ENCODE peak calls at places on chromosomes 11 and 22, in four cellular contexts. One of them, this sample, is unnamed.

GRCh38 chr22:46336119-46337078 is 885 bp downstream of the TRMU start:
- DNase-seq in H1: no peak
- DNase-seq in A549: no peak
- DNase-seq in HepG2: peak; percentile 20
- DNase-seq in this sample: peak; percentile 35

GRCh38 chr11:112195906-112196305 is 20.6 kb downstream of the BCO2 start:
- DNase-seq in H1: no peak
- DNase-seq in A549: no peak
- DNase-seq in HepG2: no peak
- DNase-seq in this sample: no peak

GRCh38 chr11:116993599-116993998 is 104.6 kb downstream of the SIK3 start:
- DNase-seq in H1: no peak
- DNase-seq in A549: no peak
- DNase-seq in HepG2: no peak
- DNase-seq in this sample: no peak

GRCh38 chr11:96241351-96241841 is 101.6 kb downstream of the MAML2 start:
- DNase-seq in H1: no peak
- DNase-seq in A549: no peak
- DNase-seq in HepG2: peak; percentile 89
- DNase-seq in this sample: no peak

GRCh38 chr11:106422585-106422984 is 345.1 kb downstream of the AASDHPPT start:
- DNase-seq in H1: no peak
- DNase-seq in A549: no peak
- DNase-seq in HepG2: no peak
- DNase-seq in this sample: no peak

GRCh38 chr22:44335903-44336803 is 23.4 kb upstream of the SHISAL1 start:
- DNase-seq in H1: no peak
- DNase-seq in A549: no peak
- DNase-seq in HepG2: no peak
- DNase-seq in this sample: no peak

GRCh38 chr11:125517116-125517804 is 21.2 kb upstream of the FEZ1 start:
- DNase-seq in H1: peak; percentile 76
- DNase-seq in A549: no peak
- DNase-seq in HepG2: no peak
- DNase-seq in this sample: peak; percentile 54

GRCh38 chr11:66981976-66982578 is 7.0 kb downstream of the C11orf86 start:
- DNase-seq in H1: no peak
- DNase-seq in A549: peak; percentile 69
- DNase-seq in HepG2: peak; percentile 69
- DNase-seq in this sample: peak; percentile 72

GRCh38 chr11:68396526-68396925 is 64.0 kb upstream of the PPP6R3 start:
- DNase-seq in H1: no peak
- DNase-seq in A549: no peak
- DNase-seq in HepG2: no peak
- DNase-seq in this sample: no peak

GRCh38 chr11:18731949-18732821 is 6.2 kb upstream of the IGSF22 start:
- DNase-seq in H1: no peak
- DNase-seq in A549: peak; percentile 84
- DNase-seq in HepG2: no peak
- DNase-seq in this sample: peak; percentile 67

GRCh38 chr22:35524966-35525686 is 15.5 kb upstream of the RASD2 start:
- DNase-seq in H1: no peak
- DNase-seq in A549: no peak
- DNase-seq in HepG2: no peak
- DNase-seq in this sample: no peak

GRCh38 chr22:36340621-36341020 is 47.1 kb downstream of the MYH9 start:
- DNase-seq in H1: no peak
- DNase-seq in A549: no peak
- DNase-seq in HepG2: peak; percentile 58
- DNase-seq in this sample: peak; percentile 33

GRCh38 chr22:37343863-37344734 is 61.8 kb downstream of the CYTH4 start:
- DNase-seq in H1: no peak
- DNase-seq in A549: no peak
- DNase-seq in HepG2: no peak
- DNase-seq in this sample: no peak

GRCh38 chr11:31655483-31655882 is 145.9 kb downstream of the ELP4 start:
- DNase-seq in H1: no peak
- DNase-seq in A549: peak; percentile 1
- DNase-seq in HepG2: peak; percentile 82
- DNase-seq in this sample: no peak

GRCh38 chr11:134443246-134443645 is 31.2 kb upstream of the B3GAT1 start:
- DNase-seq in H1: no peak
- DNase-seq in A549: no peak
- DNase-seq in HepG2: no peak
- DNase-seq in this sample: no peak

GRCh38 chr11:12803086-12803826 is 129.0 kb downstream of the TEAD1 start:
- DNase-seq in H1: no peak
- DNase-seq in A549: no peak
- DNase-seq in HepG2: no peak
- DNase-seq in this sample: no peak

GRCh38 chr11:95487391-95487790 is 256.4 kb upstream of the SESN3 start:
- DNase-seq in H1: no peak
- DNase-seq in A549: no peak
- DNase-seq in HepG2: no peak
- DNase-seq in this sample: no peak

GRCh38 chr11:73980001-73980960 is 2.4 kb downstream of the UCP2 start:
- DNase-seq in H1: no peak
- DNase-seq in A549: no peak
- DNase-seq in HepG2: peak; percentile 38
- DNase-seq in this sample: peak; percentile 51

GRCh38 chr11:59012106-59012941 is 73.0 kb downstream of the GLYATL1 start:
- DNase-seq in H1: no peak
- DNase-seq in A549: no peak
- DNase-seq in HepG2: no peak
- DNase-seq in this sample: no peak

GRCh38 chr11:113176971-113177370 is 137.4 kb upstream of the TTC12 start:
- DNase-seq in H1: no peak
- DNase-seq in A549: no peak
- DNase-seq in HepG2: no peak
- DNase-seq in this sample: no peak

GRCh38 chr11:132257861-132258260 is 887.4 kb downstream of the NTM start:
- DNase-seq in H1: no peak
- DNase-seq in A549: no peak
- DNase-seq in HepG2: no peak
- DNase-seq in this sample: no peak

GRCh38 chr22:41445171-41446056 is 1.2 kb downstream of the TOB2 start:
- DNase-seq in H1: no peak
- DNase-seq in A549: no peak
- DNase-seq in HepG2: no peak
- DNase-seq in this sample: peak; percentile 61

GRCh38 chr11:114196994-114197702 is 99.1 kb upstream of the NNMT start:
- DNase-seq in H1: no peak
- DNase-seq in A549: no peak
- DNase-seq in HepG2: no peak
- DNase-seq in this sample: no peak

GRCh38 chr11:132650969-132651720 is 881.2 kb downstream of the OPCML start:
- DNase-seq in H1: no peak
- DNase-seq in A549: no peak
- DNase-seq in HepG2: no peak
- DNase-seq in this sample: no peak

GRCh38 chr22:22720201-22720723 is 75.8 kb downstream of the GGTLC2 start:
- DNase-seq in H1: no peak
- DNase-seq in A549: no peak
- DNase-seq in HepG2: peak; percentile 32
- DNase-seq in this sample: peak; percentile 96

GRCh38 chr11:28767574-28767973 is 659.4 kb downstream of the METTL15 start:
- DNase-seq in H1: no peak
- DNase-seq in A549: no peak
- DNase-seq in HepG2: no peak
- DNase-seq in this sample: no peak

GRCh38 chr11:86761978-86762377 is 38.4 kb upstream of the PRSS23 start:
- DNase-seq in H1: no peak
- DNase-seq in A549: no peak
- DNase-seq in HepG2: no peak
- DNase-seq in this sample: no peak

GRCh38 chr11:134949121-134949591 is 537.1 kb upstream of the B3GAT1 start:
- DNase-seq in H1: no peak
- DNase-seq in A549: no peak
- DNase-seq in HepG2: peak; percentile 35
- DNase-seq in this sample: no peak

GRCh38 chr22:31077681-31078080 is 3.4 kb upstream of the SMTN start:
- DNase-seq in H1: no peak
- DNase-seq in A549: no peak
- DNase-seq in HepG2: no peak
- DNase-seq in this sample: no peak

GRCh38 chr22:37032535-37033460 is 13.3 kb downstream of the MPST start:
- DNase-seq in H1: no peak
- DNase-seq in A549: peak; percentile 87
- DNase-seq in HepG2: peak; percentile 100
- DNase-seq in this sample: no peak

GRCh38 chr11:71252782-71253730 is 679 bp upstream of the SHANK2 start:
- DNase-seq in H1: no peak
- DNase-seq in A549: peak; percentile 88
- DNase-seq in HepG2: peak; percentile 97
- DNase-seq in this sample: no peak

GRCh38 chr22:46280999-46281623 is 13.3 kb downstream of the TTC38 start:
- DNase-seq in H1: no peak
- DNase-seq in A549: no peak
- DNase-seq in HepG2: no peak
- DNase-seq in this sample: no peak

GRCh38 chr11:46295312-46295995 is 18.0 kb downstream of the CREB3L1 start:
- DNase-seq in H1: peak; percentile 64
- DNase-seq in A549: no peak
- DNase-seq in HepG2: peak; percentile 27
- DNase-seq in this sample: peak; percentile 96

GRCh38 chr11:46295996-46296519 is 18.6 kb downstream of the CREB3L1 start:
- DNase-seq in H1: no peak
- DNase-seq in A549: no peak
- DNase-seq in HepG2: no peak
- DNase-seq in this sample: no peak

GRCh38 chr11:46293616-46294015 is 16.2 kb downstream of the CREB3L1 start:
- DNase-seq in H1: no peak
- DNase-seq in A549: no peak
- DNase-seq in HepG2: no peak
- DNase-seq in this sample: peak; percentile 28

GRCh38 chr11:46293066-46293465 is 15.6 kb downstream of the CREB3L1 start:
- DNase-seq in H1: no peak
- DNase-seq in A549: no peak
- DNase-seq in HepG2: no peak
- DNase-seq in this sample: no peak

GRCh38 chr11:46294365-46295309 is 17.2 kb downstream of the CREB3L1 start:
- DNase-seq in H1: peak; percentile 53
- DNase-seq in A549: no peak
- DNase-seq in HepG2: no peak
- DNase-seq in this sample: peak; percentile 69
- TF ChIP-seq RNF2 in H1: no peak
- TF ChIP-seq RNF2 in A549: no peak
- TF ChIP-seq RNF2 in HepG2: no peak
- TF ChIP-seq RNF2 in this sample: no peak

GRCh38 chr22:23862103-23862502 is 4.4 kb downstream of the SLC2A11 start:
- DNase-seq in H1: no peak
- DNase-seq in A549: peak; percentile 52
- DNase-seq in HepG2: no peak
- DNase-seq in this sample: peak; percentile 60
- TF ChIP-seq RNF2 in H1: no peak
- TF ChIP-seq RNF2 in A549: no peak
- TF ChIP-seq RNF2 in HepG2: no peak
- TF ChIP-seq RNF2 in this sample: no peak

DNA sequence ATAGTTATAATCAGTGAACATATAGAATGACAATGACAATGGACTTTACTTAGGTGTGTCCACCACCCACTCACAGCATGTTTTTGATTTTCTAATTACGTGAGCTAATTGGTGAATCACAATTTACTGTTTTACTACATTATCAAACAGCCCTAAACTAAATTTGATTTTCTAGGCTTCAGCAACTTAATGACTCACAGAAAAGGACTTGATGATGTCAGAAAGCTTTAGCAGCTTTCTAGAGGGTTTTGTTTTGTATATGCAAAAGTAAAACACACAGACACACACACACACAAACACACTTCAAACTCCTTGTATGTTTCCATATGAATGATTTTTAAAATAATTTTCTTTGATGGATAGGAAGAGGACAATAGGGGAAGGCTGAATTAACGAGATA is 878.6 kb upstream of the CCDC90B start:
- DNase-seq in H1: no peak
- DNase-seq in A549: no peak
- DNase-seq in HepG2: no peak
- DNase-seq in this sample: no peak
- TF ChIP-seq RNF2 in H1: no peak
- TF ChIP-seq RNF2 in A549: no peak
- TF ChIP-seq RNF2 in HepG2: no peak
- TF ChIP-seq RNF2 in this sample: no peak

GRCh38 chr11:10390375-10390774 is 64.7 kb upstream of the AMPD3 start:
- DNase-seq in H1: no peak
- DNase-seq in A549: no peak
- DNase-seq in HepG2: no peak
- DNase-seq in this sample: no peak

GRCh38 chr11:10387209-10388083 is 67.6 kb upstream of the AMPD3 start:
- DNase-seq in H1: no peak
- DNase-seq in A549: no peak
- DNase-seq in HepG2: no peak
- DNase-seq in this sample: no peak

GRCh38 chr11:10388096-10388495 is 67.0 kb upstream of the AMPD3 start:
- DNase-seq in H1: no peak
- DNase-seq in A549: no peak
- DNase-seq in HepG2: no peak
- DNase-seq in this sample: no peak

GRCh38 chr11:10386861-10387208 is 68.2 kb upstream of the AMPD3 start:
- DNase-seq in H1: no peak
- DNase-seq in A549: no peak
- DNase-seq in HepG2: no peak
- DNase-seq in this sample: no peak

GRCh38 chr11:10388574-10388973 is 66.5 kb upstream of the AMPD3 start:
- DNase-seq in H1: no peak
- DNase-seq in A549: no peak
- DNase-seq in HepG2: no peak
- DNase-seq in this sample: no peak
- TF ChIP-seq RNF2 in H1: no peak
- TF ChIP-seq RNF2 in A549: no peak
- TF ChIP-seq RNF2 in HepG2: no peak
- TF ChIP-seq RNF2 in this sample: no peak

GRCh38 chr11:101915811-101916291 is 471 bp downstream of the ANGPTL5 start:
- DNase-seq in H1: no peak
- DNase-seq in A549: peak; percentile 22
- DNase-seq in HepG2: no peak
- DNase-seq in this sample: no peak
- TF ChIP-seq RNF2 in H1: no peak
- TF ChIP-seq RNF2 in A549: no peak
- TF ChIP-seq RNF2 in HepG2: no peak
- TF ChIP-seq RNF2 in this sample: no peak